ENCODE peak calls at places on chromosomes 6 and 20, in seven cellular contexts. N, S, W, E, P, I and B are unnamed samples. For H3K27me3 and H3K36me3, the result is how much of the 10 kb centered on the place peaks cover.

GRCh38 chr6:138109042-138109997 is 2.1 kb upstream of the PERP start:
- DNase-seq in P (peak), N (peak), I (peak), W (peak), E (peak), S (peak), B (no peak)

GRCh38 chr20:6580486-6580885 is 187.0 kb upstream of the BMP2 start:
- DNase-seq in N (no peak), I (no peak), S (no peak), E (no peak), W (no peak), P (no peak), B (no peak)

GRCh38 chr20:56274156-56274555 is 25.6 kb downstream of the MC3R start:
- DNase-seq in I (no peak), P (no peak), E (no peak), S (no peak), N (no peak), W (no peak), B (no peak)

GRCh38 chr6:131657630-131658111 is 20.6 kb downstream of the ENPP3 start:
- DNase-seq in E (no peak), I (no peak), P (no peak), W (no peak), S (peak), N (no peak), B (peak)

GRCh38 chr6:137723273-137724017 is 143.6 kb upstream of the TNFAIP3 start:
- DNase-seq in W (no peak), N (no peak), S (no peak), P (no peak), E (no peak), I (no peak), B (no peak)

GRCh38 chr6:131062245-131063027 is 609 bp downstream of the EPB41L2 start:
- DNase-seq in W (peak), P (peak), S (peak), N (peak), I (no peak), E (no peak), B (no peak)

GRCh38 chr6:150831577-150831976 is 33.9 kb upstream of the MTHFD1L start:
- DNase-seq in N (no peak), E (no peak), I (no peak), S (no peak), P (no peak), W (no peak), B (no peak)

GRCh38 chr20:45406260-45407066 is 1.6 kb upstream of the DBNDD2 start:
- DNase-seq in W (peak), S (peak), E (no peak), I (peak), P (peak), N (peak), B (no peak)

DNA sequence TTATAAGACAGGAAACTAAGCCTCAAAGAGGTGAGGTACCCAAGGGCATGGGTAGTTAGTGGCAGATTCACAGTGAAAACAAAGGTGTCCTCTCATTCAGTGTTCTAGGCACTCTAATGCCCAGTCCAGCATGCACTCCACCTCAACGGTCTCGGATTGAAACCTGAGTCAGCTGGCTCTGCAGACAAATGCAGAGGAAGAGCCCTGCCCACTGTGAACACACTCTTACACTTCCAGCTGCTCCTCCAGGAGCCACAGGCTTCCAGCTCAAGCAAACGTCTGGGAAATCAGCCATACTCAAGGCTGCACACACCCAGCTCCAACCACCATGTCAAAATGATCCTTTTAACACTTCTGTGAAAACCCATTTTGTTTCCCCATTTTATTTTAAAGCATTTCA is 3.0 kb upstream of the IL17A start:
- DNase-seq in E (no peak), N (no peak), S (no peak), I (no peak), W (no peak), P (no peak), B (no peak)
- TF ChIP-seq CTCF in E (no peak), N (no peak), S (no peak), I (no peak), W (no peak), P (no peak), B (no peak)

DNA sequence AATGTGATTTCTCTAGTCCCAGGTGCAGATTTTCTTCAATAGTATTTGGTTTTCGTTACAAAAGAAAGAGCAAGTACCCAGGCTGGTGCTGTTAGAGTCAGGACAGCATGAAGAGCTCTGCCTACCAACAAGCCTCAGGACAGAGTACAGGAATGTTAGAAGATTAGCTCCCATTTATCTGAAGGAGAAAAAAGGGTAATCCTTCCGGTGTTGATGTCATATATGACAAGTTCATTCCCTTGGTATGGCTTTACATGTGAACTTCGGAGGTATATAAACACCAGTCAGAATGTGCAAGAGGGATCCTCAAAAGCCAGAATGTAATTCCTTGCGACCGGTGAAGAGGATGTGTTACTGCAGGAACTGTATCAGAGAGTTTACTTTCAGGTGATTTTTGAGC is 194.1 kb upstream of the ZNF184 start:
- DNase-seq in E (no peak), P (no peak), W (no peak), I (no peak), N (no peak), S (no peak), B (no peak)
- H3K27me3 ChIP-seq in E (under half), P (half or more), W (under half), I (under half), N (half or more), S (under half), B (under half)

GRCh38 chr20:38760978-38761377 is 12.7 kb downstream of the ACTR5 start:
- DNase-seq in P (no peak), S (no peak), E (no peak), I (no peak), W (no peak), N (no peak), B (no peak)

GRCh38 chr20:38762174-38762573 is 13.9 kb downstream of the ACTR5 start:
- DNase-seq in N (no peak), P (no peak), I (no peak), W (no peak), S (no peak), E (no peak), B (no peak)

GRCh38 chr20:38763616-38764015 is 15.4 kb downstream of the ACTR5 start:
- DNase-seq in S (no peak), W (no peak), E (no peak), N (no peak), P (no peak), I (no peak), B (no peak)

GRCh38 chr20:38766071-38766470 is 17.8 kb downstream of the ACTR5 start:
- DNase-seq in W (no peak), S (no peak), I (no peak), P (no peak), N (no peak), E (no peak), B (no peak)

GRCh38 chr20:38764563-38765355 is 16.5 kb downstream of the ACTR5 start:
- DNase-seq in W (no peak), P (no peak), I (no peak), E (peak), N (peak), S (peak), B (peak)
- H3K36me3 ChIP-seq in W (under half), P (half or more), I (under half), E (under half), N (half or more), S (under half), B (under half)

GRCh38 chr6:160337301-160337700 is 10.9 kb upstream of the SLC22A3 start:
- DNase-seq in P (no peak), N (no peak), W (no peak), E (no peak), S (no peak), I (no peak), B (no peak)
- TF ChIP-seq CTCF in P (no peak), N (no peak), W (no peak), E (no peak), S (no peak), I (no peak), B (no peak)

GRCh38 chr6:3748208-3748701 is 3.3 kb downstream of the PXDC1 start:
- DNase-seq in W (peak), E (peak), I (peak), N (peak), S (peak), P (peak), B (peak)

GRCh38 chr6:3748726-3749389 is 2.7 kb downstream of the PXDC1 start:
- DNase-seq in W (no peak), S (no peak), P (no peak), N (no peak), I (no peak), E (peak), B (no peak)

GRCh38 chr6:3750324-3751018 is 1.0 kb downstream of the PXDC1 start:
- DNase-seq in W (peak), I (peak), P (peak), E (peak), S (peak), N (peak), B (no peak)

GRCh38 chr6:3749991-3750323 is 1.6 kb downstream of the PXDC1 start:
- DNase-seq in I (peak), N (peak), S (peak), W (peak), P (no peak), E (peak), B (peak)

GRCh38 chr6:3749390-3749978 is 2.0 kb downstream of the PXDC1 start:
- DNase-seq in P (peak), I (peak), S (peak), W (no peak), N (no peak), E (no peak), B (no peak)
- H3K27me3 ChIP-seq in P (under half), I (under half), S (under half), W (under half), N (under half), E (under half), B (under half)

GRCh38 chr6:28943557-28944411 is 20.0 kb upstream of the TRIM27 start:
- DNase-seq in N (peak), P (peak), W (peak), I (peak), S (peak), E (peak), B (no peak)

GRCh38 chr6:28943223-28943556 is 19.4 kb upstream of the TRIM27 start:
- DNase-seq in S (no peak), W (no peak), N (no peak), P (no peak), E (no peak), I (no peak), B (no peak)

GRCh38 chr6:28940859-28941680 is 17.3 kb upstream of the TRIM27 start:
- DNase-seq in P (peak), I (peak), N (peak), W (peak), S (peak), E (peak), B (peak)

GRCh38 chr6:28941681-28942448 is 18.1 kb upstream of the TRIM27 start:
- DNase-seq in E (no peak), N (no peak), I (peak), W (no peak), S (no peak), P (no peak), B (no peak)

GRCh38 chr6:28940294-28940858 is 16.6 kb upstream of the TRIM27 start:
- DNase-seq in W (no peak), S (peak), P (no peak), N (peak), I (peak), E (no peak), B (no peak)
- H3K36me3 ChIP-seq in W (under half), S (under half), P (under half), N (under half), I (under half), E (under half), B (under half)

DNA sequence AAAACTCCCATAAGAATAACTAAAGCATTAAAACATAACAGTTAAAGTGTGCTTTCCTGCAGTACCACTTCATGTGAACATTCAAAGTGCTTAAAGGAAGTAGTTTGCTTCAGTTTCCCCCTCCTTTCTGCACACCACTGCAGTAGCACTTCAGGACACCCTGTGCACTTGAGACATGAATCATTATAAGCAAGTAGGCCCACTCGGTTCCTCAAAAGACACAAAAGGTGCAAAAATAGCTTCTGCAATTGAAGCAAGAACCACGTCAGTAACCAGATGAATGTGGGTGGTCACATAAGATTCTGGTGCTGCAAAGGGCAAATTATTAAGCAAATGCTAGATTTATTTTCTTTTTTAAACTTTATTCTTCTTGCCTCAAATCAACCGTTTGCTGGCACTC is 160.6 kb downstream of the HIVEP2 start:
- DNase-seq in N (no peak), I (no peak), P (no peak), E (no peak), S (no peak), W (no peak), B (no peak)
- TF ChIP-seq CTCF in N (no peak), I (no peak), P (no peak), E (no peak), S (no peak), W (no peak), B (no peak)